ENCODE peak calls at places on chromosomes 11 and 22, in five cellular contexts. X is nephron progenitor cell, G is thoracic aorta, U is dorsolateral prefrontal cortex, Q is neural progenitor cell. I is an unnamed sample.

GRCh38 chr22:30140414-30140813 is 60.1 kb downstream of the HORMAD2 start:
- DNase-seq in G (no peak), X (no peak), Q (no peak), U (no peak), I (no peak)

GRCh38 chr11:92269021-92269420 is 44.4 kb downstream of the FAT3 start:
- DNase-seq in Q (no peak), U (no peak), X (no peak), G (no peak), I (peak)

GRCh38 chr11:120239713-120240640 is at the start of gene POU2F3:
- DNase-seq in Q (peak), X (peak), G (no peak), U (no peak), I (no peak)

GRCh38 chr11:110376711-110377324 is 52.9 kb upstream of the FDX1 start:
- DNase-seq in U (no peak), G (peak), Q (peak), X (peak), I (peak)

GRCh38 chr11:33582636-33583325 is 117.8 kb downstream of the C11orf91 start:
- DNase-seq in X (no peak), U (no peak), G (no peak), Q (no peak), I (no peak)

GRCh38 chr11:46677991-46678740 is 22.3 kb downstream of the ARHGAP1 start:
- DNase-seq in U (no peak), Q (no peak), G (no peak), X (no peak), I (peak)

GRCh38 chr11:65390099-65390941 is 3.9 kb downstream of the FRMD8 start:
- DNase-seq in U (no peak), G (no peak), X (no peak), Q (peak), I (no peak)

GRCh38 chr11:97201743-97202612 is 812.2 kb downstream of the JRKL start:
- DNase-seq in U (no peak), Q (peak), X (no peak), G (no peak), I (no peak)

GRCh38 chr11:93547028-93547427 is 3.8 kb upstream of the SMCO4 start:
- DNase-seq in X (no peak), U (no peak), G (no peak), Q (no peak), I (no peak)
- TF ChIP-seq CTCF in X (no peak), U (no peak), G (no peak), Q (no peak), I (no peak)

GRCh38 chr22:33272180-33272579 is 214.0 kb upstream of the SYN3 start:
- DNase-seq in Q (no peak), G (no peak), U (no peak), X (no peak), I (no peak)

GRCh38 chr22:33271390-33272161 is 213.4 kb upstream of the SYN3 start:
- DNase-seq in Q (peak), X (no peak), U (no peak), G (peak), I (no peak)

GRCh38 chr22:33272866-33273265 is 214.7 kb upstream of the SYN3 start:
- DNase-seq in G (no peak), Q (no peak), U (no peak), X (no peak), I (no peak)

GRCh38 chr22:33274941-33275443 is 216.8 kb upstream of the SYN3 start:
- DNase-seq in Q (no peak), X (no peak), U (no peak), G (no peak), I (no peak)

DNA sequence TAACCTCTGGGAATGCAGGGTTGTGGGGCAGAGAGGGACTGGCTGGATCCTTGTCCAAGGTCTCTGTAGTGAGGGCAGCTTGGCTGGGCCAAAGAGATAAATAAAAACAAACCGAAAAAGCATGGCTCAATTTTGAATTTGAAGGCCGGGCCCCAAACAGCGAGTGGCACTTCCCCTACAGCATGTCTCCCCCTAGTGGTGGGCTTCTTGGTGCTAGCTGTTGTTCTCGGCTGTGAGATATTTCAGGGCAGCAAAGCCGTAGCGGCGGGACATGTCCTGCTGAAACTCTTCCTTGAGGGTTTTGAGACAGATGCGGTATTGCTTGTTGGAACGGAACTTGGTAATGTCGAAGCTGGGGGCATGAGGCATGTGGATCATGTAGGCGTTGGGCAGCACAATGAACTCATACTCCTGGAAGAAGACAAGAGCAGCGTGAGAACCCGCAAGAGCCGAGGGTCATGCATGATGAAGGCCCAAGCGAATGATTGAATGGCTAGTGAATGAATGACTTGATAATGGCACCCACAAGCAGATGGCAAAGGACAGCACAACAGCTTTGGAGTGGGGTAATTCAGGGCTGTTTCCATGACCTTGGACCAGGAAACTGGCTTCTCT is 216.1 kb upstream of the SYN3 start:
- DNase-seq in Q (peak), G (no peak), X (peak), U (no peak), I (no peak)
- TF ChIP-seq CTCF in Q (peak), G (peak), X (peak), U (peak), I (peak)

GRCh38 chr22:50276143-50276542 is 6.0 kb upstream of the MAPK11 start:
- DNase-seq in X (no peak), G (no peak), U (peak), Q (no peak), I (peak)

GRCh38 chr22:50275181-50276055 is 5.2 kb upstream of the MAPK11 start:
- DNase-seq in G (no peak), U (no peak), X (no peak), Q (no peak), I (no peak)

GRCh38 chr22:50271519-50271970 is 1.4 kb upstream of the MAPK11 start:
- DNase-seq in U (no peak), Q (peak), X (peak), G (no peak), I (peak)

GRCh38 chr22:50272103-50272782 is 2.1 kb upstream of the MAPK11 start:
- DNase-seq in G (no peak), X (no peak), U (no peak), Q (peak), I (no peak)

DNA sequence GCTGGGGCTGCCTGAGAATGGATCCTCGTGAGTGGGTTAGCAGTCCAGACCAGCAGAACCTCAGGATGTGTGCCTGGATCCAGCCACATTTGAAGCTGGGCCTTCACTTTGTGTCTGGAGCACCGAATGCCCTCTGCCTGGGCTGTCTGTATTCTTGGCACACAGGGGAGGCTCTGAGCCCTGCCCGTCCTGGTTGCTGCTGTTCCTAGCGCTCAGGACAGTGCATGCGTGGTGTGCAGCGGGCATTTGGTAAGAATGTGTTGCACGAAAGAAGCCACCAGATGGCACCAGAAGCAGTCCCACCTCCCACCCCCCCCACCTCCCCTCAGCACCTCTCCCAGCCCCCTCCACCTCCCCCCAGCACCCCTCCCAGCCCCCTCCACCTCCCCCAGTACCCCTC is 4.1 kb upstream of the MAPK11 start:
- DNase-seq in G (no peak), Q (peak), X (peak), U (peak), I (no peak)
- TF ChIP-seq CTCF in G (peak), Q (peak), X (peak), U (no peak), I (peak)

GRCh38 chr11:73249858-73250773 is 22.0 kb upstream of the P2RY6 start:
- DNase-seq in X (no peak), U (no peak), Q (no peak), G (no peak), I (no peak)

GRCh38 chr11:73249304-73249703 is 22.8 kb upstream of the P2RY6 start:
- DNase-seq in G (no peak), U (no peak), X (no peak), Q (no peak), I (no peak)

GRCh38 chr11:73257342-73258103 is 14.6 kb upstream of the P2RY6 start:
- DNase-seq in U (no peak), Q (peak), G (peak), X (peak), I (peak)

GRCh38 chr11:73248526-73249185 is 23.5 kb upstream of the P2RY6 start:
- DNase-seq in Q (no peak), U (no peak), G (no peak), X (no peak), I (no peak)

GRCh38 chr11:73252577-73253191 is 19.5 kb upstream of the P2RY6 start:
- DNase-seq in U (no peak), G (no peak), Q (peak), X (peak), I (no peak)
- TF ChIP-seq CTCF in U (no peak), G (no peak), Q (peak), X (no peak), I (no peak)

DNA sequence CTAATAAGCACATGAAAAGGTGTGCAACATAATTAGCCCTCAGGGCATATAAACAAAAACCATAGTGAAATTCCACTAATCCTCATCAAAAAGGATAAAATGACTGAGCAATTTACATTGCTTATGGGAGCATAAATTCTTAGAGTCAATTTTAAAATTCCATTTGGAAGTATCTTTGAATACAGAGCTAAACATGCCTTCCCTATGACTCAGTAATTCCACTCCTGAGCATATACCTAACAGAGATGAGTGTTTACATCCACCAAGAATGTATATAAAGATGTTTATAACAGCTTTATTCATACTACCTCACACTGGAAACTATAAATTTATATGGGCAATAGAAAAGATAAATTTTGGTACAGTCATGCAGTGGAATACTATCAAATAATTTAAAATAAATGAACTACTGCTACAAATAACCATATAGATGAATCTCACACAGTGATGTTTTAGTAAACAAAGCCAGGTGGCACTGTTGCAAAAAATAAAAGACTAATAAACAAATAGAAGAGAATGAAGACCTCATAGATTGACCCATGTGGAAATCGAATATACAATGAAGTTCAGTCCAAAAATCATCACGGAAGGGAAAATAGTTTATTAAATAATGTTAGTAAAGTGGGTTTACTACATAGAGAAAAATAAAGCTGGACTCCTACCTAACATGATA is 8.2 kb upstream of the OR2D2 start:
- DNase-seq in X (no peak), Q (no peak), G (no peak), U (no peak), I (no peak)
- TF ChIP-seq CTCF in X (no peak), Q (peak), G (no peak), U (no peak), I (no peak)

DNA sequence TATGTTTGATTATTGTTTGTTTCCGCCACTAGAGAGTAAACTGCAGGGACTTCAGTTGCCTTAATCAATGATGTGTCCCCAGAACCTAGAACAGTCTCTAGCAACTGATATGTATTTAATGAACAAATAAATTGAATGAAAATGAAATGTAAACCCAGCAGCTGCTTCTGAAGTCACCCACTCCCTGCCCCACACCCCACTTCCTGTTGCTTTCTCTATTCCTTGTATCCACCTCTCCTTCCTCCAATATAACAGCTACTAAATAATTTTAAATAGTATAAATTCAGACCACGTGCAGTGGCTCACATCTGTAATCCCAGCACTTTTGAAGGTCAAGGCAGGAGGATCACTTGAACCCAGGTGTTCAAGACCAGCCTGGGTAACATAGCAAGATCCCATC is 15.8 kb downstream of the MYH9 start:
- DNase-seq in U (no peak), Q (no peak), G (no peak), X (no peak), I (peak)
- TF ChIP-seq CTCF in U (no peak), Q (no peak), G (no peak), X (no peak), I (no peak)

DNA sequence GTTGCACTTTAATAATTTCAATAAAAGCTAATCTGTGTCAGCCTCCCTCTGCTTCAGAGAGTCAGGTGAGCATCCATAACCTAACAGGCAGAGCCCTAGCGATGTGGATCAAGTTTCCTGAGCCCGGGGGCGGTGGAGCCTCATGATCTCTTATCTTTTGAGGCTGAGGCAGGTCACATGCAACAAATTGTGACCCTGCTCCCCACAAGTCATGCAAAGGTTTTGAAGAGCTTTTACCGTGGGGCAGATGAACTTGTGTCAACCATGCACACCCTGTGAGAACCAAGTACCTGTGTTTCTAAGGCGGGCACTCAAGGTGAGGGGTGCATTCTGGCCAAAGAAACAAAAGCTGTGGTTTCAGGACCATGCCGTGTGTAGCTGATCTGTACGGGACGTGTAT is 50.0 kb downstream of the DKK3 start:
- DNase-seq in X (no peak), U (no peak), Q (no peak), G (no peak), I (no peak)
- TF ChIP-seq CTCF in X (no peak), U (no peak), Q (no peak), G (no peak), I (no peak)

DNA sequence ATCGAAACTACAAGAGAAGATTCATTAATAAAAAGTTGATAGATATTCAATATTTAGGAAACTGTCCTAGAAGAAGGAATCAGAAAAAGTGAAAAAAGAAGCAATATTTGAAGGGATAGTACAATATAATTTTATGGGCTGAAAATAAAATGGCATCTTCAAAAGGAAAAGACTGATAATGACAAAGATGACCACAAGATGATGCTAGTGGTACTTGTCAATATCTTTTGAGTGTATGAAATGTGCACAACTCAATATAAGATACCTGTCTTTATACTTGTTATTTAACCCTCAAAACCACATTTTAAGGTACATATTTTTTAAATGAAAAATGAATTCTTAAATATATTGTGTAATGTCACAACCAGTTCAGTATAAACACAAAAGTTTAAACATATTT is 1059.6 kb upstream of the RAG2 start:
- DNase-seq in U (no peak), Q (no peak), G (no peak), X (no peak), I (peak)
- TF ChIP-seq CTCF in U (no peak), Q (peak), G (no peak), X (peak), I (no peak)

DNA sequence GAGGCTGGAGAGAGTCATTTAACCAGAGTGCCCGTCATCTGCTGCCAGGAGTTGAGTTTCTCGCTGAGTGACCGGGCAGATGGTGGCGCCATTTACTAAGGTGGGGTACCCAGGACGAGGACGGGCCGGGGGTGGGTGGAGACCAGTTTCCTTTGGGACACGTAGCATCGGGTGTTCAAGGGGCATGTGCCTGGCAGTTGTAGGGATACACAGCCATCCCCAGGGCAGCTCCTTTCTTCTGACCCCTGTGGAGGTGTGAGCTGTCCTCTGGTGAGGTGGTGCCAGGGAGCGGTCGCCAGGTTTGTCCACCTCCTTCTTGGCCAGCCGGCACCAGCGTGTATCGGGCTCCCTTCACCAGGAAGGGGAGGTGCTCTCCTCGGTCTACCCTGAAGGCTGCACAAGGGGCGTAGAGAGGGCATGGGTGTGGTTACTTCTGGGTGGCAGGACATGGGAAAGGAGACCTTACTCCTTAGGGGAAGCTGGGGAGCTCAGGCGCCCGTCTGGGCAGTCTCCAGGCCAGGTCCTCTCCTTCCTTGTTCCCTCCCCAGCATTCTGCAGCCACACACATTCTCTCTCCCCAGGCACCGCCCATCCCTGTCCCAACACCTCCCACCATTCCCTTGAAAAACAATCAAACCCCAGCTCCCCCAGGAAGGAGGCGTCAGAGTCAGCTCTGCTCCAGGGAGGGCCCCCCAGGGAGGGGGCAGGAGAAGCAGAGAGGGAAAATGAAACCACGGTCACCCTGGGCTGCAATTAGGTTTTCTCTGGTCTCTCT is 10.3 kb upstream of the MB start:
- DNase-seq in Q (peak), G (peak), U (no peak), X (peak), I (peak)
- TF ChIP-seq CTCF in Q (peak), G (peak), U (peak), X (peak), I (peak)

DNA sequence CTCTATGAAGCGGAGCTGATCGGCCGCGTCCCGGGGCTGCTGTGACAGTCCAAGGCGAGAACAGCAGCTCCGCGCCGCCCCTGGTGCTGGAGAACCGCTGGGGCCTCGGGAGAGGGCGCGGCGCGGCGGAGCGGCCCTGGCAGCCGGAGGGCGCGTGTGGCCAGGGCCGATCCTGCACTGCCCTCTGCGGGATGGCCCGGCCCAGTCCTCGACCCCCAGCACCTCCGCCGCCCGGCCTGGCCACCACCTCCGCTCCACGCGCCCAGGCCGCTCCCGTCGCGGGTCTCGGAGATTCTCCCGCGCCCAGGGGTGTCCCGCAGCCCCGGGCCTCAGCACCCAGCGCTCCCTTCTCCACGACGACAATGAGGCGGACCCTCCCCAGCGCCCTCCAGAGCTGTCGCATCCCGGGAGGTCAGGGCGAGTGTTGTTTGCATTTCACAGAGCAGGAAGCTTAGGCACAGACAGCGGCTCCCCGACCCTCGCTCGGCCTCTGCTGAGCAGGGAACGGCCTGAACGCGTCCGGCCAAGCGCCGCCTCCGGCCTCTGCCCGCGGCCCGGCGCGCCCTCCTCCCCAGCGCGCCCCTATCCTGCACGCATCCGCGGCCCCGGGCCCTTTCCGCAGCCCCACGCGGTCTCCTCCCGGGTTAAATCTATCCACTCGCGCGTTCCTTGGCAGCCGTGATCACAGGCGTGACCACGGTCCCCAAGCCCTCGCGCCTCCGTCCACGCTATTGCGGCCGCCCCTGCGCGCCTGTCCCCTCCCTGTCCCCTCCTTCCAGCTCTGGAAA is 109.7 kb downstream of the WNT7B start:
- DNase-seq in U (peak), G (no peak), X (peak), Q (peak), I (no peak)
- TF ChIP-seq CTCF in U (no peak), G (peak), X (no peak), Q (peak), I (peak)